ENCODE peak calls at places on chromosomes 6 and 20, in five cellular contexts. A, O, M, C and S are unnamed samples.

GRCh38 chr6:161486326-161486725 is 212.5 kb upstream of the AGPAT4 start:
- DNase-seq in C (no peak), O (no peak), M (no peak), A (no peak), S (peak; percentile 11)

GRCh38 chr20:45300961-45301360 is 5.7 kb upstream of the RBPJL start:
- DNase-seq in A (no peak), M (no peak), C (no peak), O (no peak), S (no peak)

GRCh38 chr6:6790891-6791290 is 202.4 kb downstream of the LY86 start:
- DNase-seq in A (no peak), O (no peak), C (no peak), M (no peak), S (no peak)

GRCh38 chr6:139844907-139845306 is 470.5 kb upstream of the CITED2 start:
- DNase-seq in A (no peak), C (no peak), O (no peak), M (no peak), S (no peak)

GRCh38 chr6:130934848-130935585 is 107.8 kb downstream of the SMLR1 start:
- DNase-seq in M (no peak), C (no peak), A (no peak), O (no peak), S (no peak)

GRCh38 chr6:45988635-45989034 is 27.0 kb downstream of the CLIC5 start:
- DNase-seq in O (no peak), C (no peak), A (no peak), M (no peak), S (no peak)

GRCh38 chr6:116667620-116668019 is 946 bp downstream of the ZUP1 start:
- DNase-seq in M (no peak), C (no peak), A (no peak), O (no peak), S (no peak)

GRCh38 chr6:12543953-12544352 is 172.6 kb upstream of the PHACTR1 start:
- DNase-seq in C (no peak), O (no peak), A (no peak), M (no peak), S (no peak)